ENCODE peak calls at places on chromosomes 2 and 18, in four cellular contexts. One of them, this sample, is unnamed.
A peak's percentile ranks its signal among the peaks of the same experiment; 100 is the strongest.

GRCh38 chr2:54206596-54206995 is 49.4 kb downstream of the TSPYL6 start:
- DNase-seq in SK-N-SH: peak; percentile 48
- DNase-seq in stimulated activated CD8-positive, alpha-beta memory T cell treated with anti-CD3 and anti-CD28 coated beads, Interleukin-7, amount 100 ng/mL, for 1 hour: no peak
- DNase-seq in psoas muscle: no peak
- DNase-seq in this sample: no peak

GRCh38 chr2:175003875-175004729 is 1.1 kb downstream of the CHN1 start:
- DNase-seq in SK-N-SH: no peak
- DNase-seq in stimulated activated CD8-positive, alpha-beta memory T cell treated with anti-CD3 and anti-CD28 coated beads, Interleukin-7, amount 100 ng/mL, for 1 hour: no peak
- DNase-seq in psoas muscle: no peak
- DNase-seq in this sample: no peak

GRCh38 chr2:16506366-16506765 is 159.3 kb downstream of the CYRIA start:
- DNase-seq in SK-N-SH: peak; percentile 65
- DNase-seq in stimulated activated CD8-positive, alpha-beta memory T cell treated with anti-CD3 and anti-CD28 coated beads, Interleukin-7, amount 100 ng/mL, for 1 hour: no peak
- DNase-seq in psoas muscle: no peak
- DNase-seq in this sample: no peak

GRCh38 chr2:172091626-172092566 is 6.6 kb downstream of the DLX1 start:
- DNase-seq in SK-N-SH: peak; percentile 14
- DNase-seq in stimulated activated CD8-positive, alpha-beta memory T cell treated with anti-CD3 and anti-CD28 coated beads, Interleukin-7, amount 100 ng/mL, for 1 hour: no peak
- DNase-seq in psoas muscle: no peak
- DNase-seq in this sample: no peak

GRCh38 chr2:218008060-218009040 is 5.6 kb upstream of the TNS1 start:
- DNase-seq in SK-N-SH: peak; percentile 63
- DNase-seq in stimulated activated CD8-positive, alpha-beta memory T cell treated with anti-CD3 and anti-CD28 coated beads, Interleukin-7, amount 100 ng/mL, for 1 hour: no peak
- DNase-seq in psoas muscle: no peak
- DNase-seq in this sample: no peak

GRCh38 chr2:30422437-30422805 is 24.6 kb upstream of the LCLAT1 start:
- DNase-seq in SK-N-SH: peak; percentile 70
- DNase-seq in stimulated activated CD8-positive, alpha-beta memory T cell treated with anti-CD3 and anti-CD28 coated beads, Interleukin-7, amount 100 ng/mL, for 1 hour: peak; percentile 44
- DNase-seq in psoas muscle: no peak
- DNase-seq in this sample: peak; percentile 73

GRCh38 chr2:238863231-238863630 is 15.3 kb downstream of the TWIST2 start:
- DNase-seq in SK-N-SH: no peak
- DNase-seq in stimulated activated CD8-positive, alpha-beta memory T cell treated with anti-CD3 and anti-CD28 coated beads, Interleukin-7, amount 100 ng/mL, for 1 hour: no peak
- DNase-seq in psoas muscle: no peak
- DNase-seq in this sample: no peak

GRCh38 chr18:13372405-13372995 is 153.9 kb downstream of the LDLRAD4 start:
- DNase-seq in SK-N-SH: no peak
- DNase-seq in stimulated activated CD8-positive, alpha-beta memory T cell treated with anti-CD3 and anti-CD28 coated beads, Interleukin-7, amount 100 ng/mL, for 1 hour: no peak
- DNase-seq in psoas muscle: no peak
- DNase-seq in this sample: no peak

GRCh38 chr18:26894006-26894405 is 28.5 kb upstream of the AQP4 start:
- DNase-seq in SK-N-SH: no peak
- DNase-seq in stimulated activated CD8-positive, alpha-beta memory T cell treated with anti-CD3 and anti-CD28 coated beads, Interleukin-7, amount 100 ng/mL, for 1 hour: no peak
- DNase-seq in psoas muscle: no peak
- DNase-seq in this sample: no peak

GRCh38 chr2:168519534-168520308 is 63.6 kb downstream of the CERS6 start:
- DNase-seq in SK-N-SH: no peak
- DNase-seq in stimulated activated CD8-positive, alpha-beta memory T cell treated with anti-CD3 and anti-CD28 coated beads, Interleukin-7, amount 100 ng/mL, for 1 hour: no peak
- DNase-seq in psoas muscle: no peak
- DNase-seq in this sample: no peak

GRCh38 chr2:159455330-159455918 is 160.9 kb downstream of the BAZ2B start:
- DNase-seq in SK-N-SH: no peak
- DNase-seq in stimulated activated CD8-positive, alpha-beta memory T cell treated with anti-CD3 and anti-CD28 coated beads, Interleukin-7, amount 100 ng/mL, for 1 hour: no peak
- DNase-seq in psoas muscle: no peak
- DNase-seq in this sample: no peak

GRCh38 chr18:54440292-54440691 is 82.6 kb downstream of the C18orf54 start:
- DNase-seq in SK-N-SH: no peak
- DNase-seq in stimulated activated CD8-positive, alpha-beta memory T cell treated with anti-CD3 and anti-CD28 coated beads, Interleukin-7, amount 100 ng/mL, for 1 hour: no peak
- DNase-seq in psoas muscle: no peak
- DNase-seq in this sample: no peak

GRCh38 chr2:218456849-218457248 is 37.9 kb downstream of the VIL1 start:
- DNase-seq in SK-N-SH: no peak
- DNase-seq in stimulated activated CD8-positive, alpha-beta memory T cell treated with anti-CD3 and anti-CD28 coated beads, Interleukin-7, amount 100 ng/mL, for 1 hour: no peak
- DNase-seq in psoas muscle: no peak
- DNase-seq in this sample: no peak

GRCh38 chr2:122451040-122451439 is 695.6 kb downstream of the TSN start:
- DNase-seq in SK-N-SH: peak; percentile 6
- DNase-seq in stimulated activated CD8-positive, alpha-beta memory T cell treated with anti-CD3 and anti-CD28 coated beads, Interleukin-7, amount 100 ng/mL, for 1 hour: no peak
- DNase-seq in psoas muscle: no peak
- DNase-seq in this sample: no peak

GRCh38 chr2:118738524-118739308 is 108.7 kb downstream of the EN1 start:
- DNase-seq in SK-N-SH: no peak
- DNase-seq in stimulated activated CD8-positive, alpha-beta memory T cell treated with anti-CD3 and anti-CD28 coated beads, Interleukin-7, amount 100 ng/mL, for 1 hour: no peak
- DNase-seq in psoas muscle: no peak
- DNase-seq in this sample: no peak

GRCh38 chr2:148528356-148529064 is 116.0 kb upstream of the EPC2 start:
- DNase-seq in SK-N-SH: no peak
- DNase-seq in stimulated activated CD8-positive, alpha-beta memory T cell treated with anti-CD3 and anti-CD28 coated beads, Interleukin-7, amount 100 ng/mL, for 1 hour: no peak
- DNase-seq in psoas muscle: no peak
- DNase-seq in this sample: no peak

GRCh38 chr2:79630060-79630459 is 117.2 kb downstream of the CTNNA2 start:
- DNase-seq in SK-N-SH: no peak
- DNase-seq in stimulated activated CD8-positive, alpha-beta memory T cell treated with anti-CD3 and anti-CD28 coated beads, Interleukin-7, amount 100 ng/mL, for 1 hour: no peak
- DNase-seq in psoas muscle: no peak
- DNase-seq in this sample: no peak

GRCh38 chr2:85797959-85798358 is 44.2 kb downstream of the ATOH8 start:
- DNase-seq in SK-N-SH: peak; percentile 72
- DNase-seq in stimulated activated CD8-positive, alpha-beta memory T cell treated with anti-CD3 and anti-CD28 coated beads, Interleukin-7, amount 100 ng/mL, for 1 hour: no peak
- DNase-seq in psoas muscle: no peak
- DNase-seq in this sample: no peak

GRCh38 chr2:212364106-212364505 is 174.5 kb downstream of the ERBB4 start:
- DNase-seq in SK-N-SH: no peak
- DNase-seq in stimulated activated CD8-positive, alpha-beta memory T cell treated with anti-CD3 and anti-CD28 coated beads, Interleukin-7, amount 100 ng/mL, for 1 hour: no peak
- DNase-seq in psoas muscle: no peak
- DNase-seq in this sample: no peak

GRCh38 chr2:76813084-76813483 is 709.1 kb downstream of the LRRTM4 start:
- DNase-seq in SK-N-SH: no peak
- DNase-seq in stimulated activated CD8-positive, alpha-beta memory T cell treated with anti-CD3 and anti-CD28 coated beads, Interleukin-7, amount 100 ng/mL, for 1 hour: no peak
- DNase-seq in psoas muscle: no peak
- DNase-seq in this sample: no peak

GRCh38 chr2:165698621-165698946 is 95.5 kb downstream of the GALNT3 start:
- DNase-seq in SK-N-SH: peak; percentile 42
- DNase-seq in stimulated activated CD8-positive, alpha-beta memory T cell treated with anti-CD3 and anti-CD28 coated beads, Interleukin-7, amount 100 ng/mL, for 1 hour: no peak
- DNase-seq in psoas muscle: no peak
- DNase-seq in this sample: no peak

GRCh38 chr2:204114294-204114693 is 177.7 kb downstream of the ICOS start:
- DNase-seq in SK-N-SH: no peak
- DNase-seq in stimulated activated CD8-positive, alpha-beta memory T cell treated with anti-CD3 and anti-CD28 coated beads, Interleukin-7, amount 100 ng/mL, for 1 hour: no peak
- DNase-seq in psoas muscle: no peak
- DNase-seq in this sample: no peak

GRCh38 chr18:40109251-40110049 is 1845.6 kb upstream of the PIK3C3 start:
- DNase-seq in SK-N-SH: no peak
- DNase-seq in stimulated activated CD8-positive, alpha-beta memory T cell treated with anti-CD3 and anti-CD28 coated beads, Interleukin-7, amount 100 ng/mL, for 1 hour: no peak
- DNase-seq in psoas muscle: no peak
- DNase-seq in this sample: no peak

GRCh38 chr2:8927510-8928456 is 75.7 kb downstream of the MBOAT2 start:
- DNase-seq in SK-N-SH: no peak
- DNase-seq in stimulated activated CD8-positive, alpha-beta memory T cell treated with anti-CD3 and anti-CD28 coated beads, Interleukin-7, amount 100 ng/mL, for 1 hour: no peak
- DNase-seq in psoas muscle: no peak
- DNase-seq in this sample: no peak

GRCh38 chr2:111694690-111695089 is 189.3 kb downstream of the ANAPC1 start:
- DNase-seq in SK-N-SH: no peak
- DNase-seq in stimulated activated CD8-positive, alpha-beta memory T cell treated with anti-CD3 and anti-CD28 coated beads, Interleukin-7, amount 100 ng/mL, for 1 hour: no peak
- DNase-seq in psoas muscle: no peak
- DNase-seq in this sample: no peak

GRCh38 chr2:66601624-66602023 is 166.7 kb downstream of the MEIS1 start:
- DNase-seq in SK-N-SH: no peak
- DNase-seq in stimulated activated CD8-positive, alpha-beta memory T cell treated with anti-CD3 and anti-CD28 coated beads, Interleukin-7, amount 100 ng/mL, for 1 hour: no peak
- DNase-seq in psoas muscle: no peak
- DNase-seq in this sample: no peak

GRCh38 chr2:7032371-7032770 is 115.2 kb downstream of the RNF144A start:
- DNase-seq in SK-N-SH: no peak
- DNase-seq in stimulated activated CD8-positive, alpha-beta memory T cell treated with anti-CD3 and anti-CD28 coated beads, Interleukin-7, amount 100 ng/mL, for 1 hour: no peak
- DNase-seq in psoas muscle: no peak
- DNase-seq in this sample: no peak

GRCh38 chr2:72841462-72842125 is 15.8 kb upstream of the EXOC6B start:
- DNase-seq in SK-N-SH: no peak
- DNase-seq in stimulated activated CD8-positive, alpha-beta memory T cell treated with anti-CD3 and anti-CD28 coated beads, Interleukin-7, amount 100 ng/mL, for 1 hour: no peak
- DNase-seq in psoas muscle: no peak
- DNase-seq in this sample: no peak

GRCh38 chr2:227415538-227416424 is 28.0 kb upstream of the SCYGR1 start:
- DNase-seq in SK-N-SH: no peak
- DNase-seq in stimulated activated CD8-positive, alpha-beta memory T cell treated with anti-CD3 and anti-CD28 coated beads, Interleukin-7, amount 100 ng/mL, for 1 hour: no peak
- DNase-seq in psoas muscle: peak; percentile 62
- DNase-seq in this sample: no peak

GRCh38 chr2:238043851-238044250 is 16.9 kb upstream of the SCLY start:
- DNase-seq in SK-N-SH: no peak
- DNase-seq in stimulated activated CD8-positive, alpha-beta memory T cell treated with anti-CD3 and anti-CD28 coated beads, Interleukin-7, amount 100 ng/mL, for 1 hour: no peak
- DNase-seq in psoas muscle: no peak
- DNase-seq in this sample: no peak

GRCh38 chr2:31049913-31050588 is 88.2 kb downstream of the GALNT14 start:
- DNase-seq in SK-N-SH: no peak
- DNase-seq in stimulated activated CD8-positive, alpha-beta memory T cell treated with anti-CD3 and anti-CD28 coated beads, Interleukin-7, amount 100 ng/mL, for 1 hour: no peak
- DNase-seq in psoas muscle: no peak
- DNase-seq in this sample: no peak

GRCh38 chr2:225326969-225327368 is 72.5 kb upstream of the NYAP2 start:
- DNase-seq in SK-N-SH: no peak
- DNase-seq in stimulated activated CD8-positive, alpha-beta memory T cell treated with anti-CD3 and anti-CD28 coated beads, Interleukin-7, amount 100 ng/mL, for 1 hour: no peak
- DNase-seq in psoas muscle: no peak
- DNase-seq in this sample: no peak

GRCh38 chr2:206217743-206218520 is 56.5 kb upstream of the ZDBF2 start:
- DNase-seq in SK-N-SH: peak; percentile 31
- DNase-seq in stimulated activated CD8-positive, alpha-beta memory T cell treated with anti-CD3 and anti-CD28 coated beads, Interleukin-7, amount 100 ng/mL, for 1 hour: no peak
- DNase-seq in psoas muscle: no peak
- DNase-seq in this sample: no peak

GRCh38 chr18:79068299-79068945 is 772 bp upstream of the ATP9B start:
- DNase-seq in SK-N-SH: no peak
- DNase-seq in stimulated activated CD8-positive, alpha-beta memory T cell treated with anti-CD3 and anti-CD28 coated beads, Interleukin-7, amount 100 ng/mL, for 1 hour: no peak
- DNase-seq in psoas muscle: peak; percentile 49
- DNase-seq in this sample: no peak

This sample was measured in central memory CD8-positive, alpha-beta T cell.